ENCODE peak calls at places on chromosomes 2 and 18, in six cellular contexts. W is fibroblast of the aortic adventitia; S is endothelial cell; N is CD8-positive, alpha-beta T cell; L is bronchial epithelial cell; Z is RWPE1. B is an unnamed sample.
A peak's percentile ranks its signal among the peaks of the same experiment; 100 is the strongest.

GRCh38 chr2:174120346-174120745 is 128.0 kb downstream of the OLA1 start:
- DNase-seq in W (peak; percentile 8), S (no peak), N (no peak), L (peak; percentile 83), Z (peak; percentile 52), B (peak; percentile 64)

GRCh38 chr18:23227729-23228075 is 92.4 kb downstream of the CABLES1 start:
- DNase-seq in W (no peak), S (no peak), N (no peak), L (no peak), Z (no peak), B (no peak)

GRCh38 chr2:43169091-43169936 is 57.1 kb downstream of the ZFP36L2 start:
- DNase-seq in W (no peak), S (no peak), N (peak; percentile 53), L (peak; percentile 47), Z (peak; percentile 68), B (no peak)

GRCh38 chr2:64311191-64311910 is 142.6 kb upstream of the LGALSL start:
- DNase-seq in W (no peak), S (no peak), N (no peak), L (peak; percentile 67), Z (no peak), B (no peak)

GRCh38 chr2:136116111-136116812 is 1.7 kb downstream of the CXCR4 start:
- DNase-seq in W (no peak), S (peak; percentile 39), N (peak; percentile 89), L (no peak), Z (no peak), B (no peak)

GRCh38 chr2:202035941-202036372 is 2.3 kb downstream of the FZD7 start:
- DNase-seq in W (peak; percentile 15), S (peak; percentile 22), N (no peak), L (no peak), Z (no peak), B (no peak)

GRCh38 chr2:112140413-112140802 is 2.2 kb downstream of the FBLN7 start:
- DNase-seq in W (no peak), S (no peak), N (no peak), L (no peak), Z (no peak), B (no peak)

GRCh38 chr2:46917628-46918027 is 2.0 kb upstream of the MCFD2 start:
- DNase-seq in W (no peak), S (no peak), N (no peak), L (no peak), Z (no peak), B (no peak)

DNA sequence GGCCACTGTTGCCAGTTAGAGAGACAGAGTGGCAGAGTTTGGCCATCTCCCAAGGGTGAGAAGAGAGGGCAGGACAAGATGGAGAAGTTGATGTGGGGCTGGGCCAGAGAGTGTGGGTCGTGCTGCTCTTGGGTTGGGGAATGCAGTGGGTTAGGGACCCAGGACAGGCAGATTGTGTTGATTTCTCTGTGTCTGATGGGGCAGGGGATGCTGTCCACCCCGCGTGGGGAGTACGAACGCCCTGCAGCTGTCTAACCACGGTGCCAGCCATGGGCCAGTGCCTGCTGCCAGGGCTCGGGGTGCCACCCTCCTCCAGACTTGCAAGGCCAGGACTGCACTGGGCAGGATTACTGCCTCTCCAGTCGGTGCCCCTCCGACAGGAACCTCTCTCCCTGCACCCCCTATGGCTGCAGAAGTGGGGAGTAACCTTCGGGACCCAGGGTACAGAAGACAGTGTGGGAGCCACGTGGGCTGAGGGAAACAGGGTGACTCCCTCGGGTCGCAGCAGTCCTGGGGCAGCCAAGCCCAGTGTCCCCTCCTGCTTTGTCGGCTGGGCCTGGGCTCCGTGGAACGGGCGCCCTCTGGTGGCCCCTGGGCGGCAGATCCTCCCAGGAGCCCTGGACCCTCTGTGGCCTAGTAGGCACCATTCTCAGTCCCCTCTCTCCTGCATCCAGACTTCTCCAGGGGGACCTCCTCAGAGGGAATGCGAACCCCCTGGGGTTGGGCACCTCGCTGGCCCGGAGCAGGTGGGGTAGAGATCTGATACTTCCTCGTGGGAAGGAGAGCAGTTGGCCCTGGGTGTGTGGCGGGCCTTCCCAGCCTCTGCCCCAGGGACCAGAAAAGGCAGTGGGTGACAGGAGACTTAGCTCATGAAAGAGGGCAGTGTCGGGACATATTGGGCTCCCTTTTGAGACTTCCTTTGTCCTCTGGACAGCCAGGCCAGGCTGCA is 2.7 kb downstream of the GPC1 start:
- DNase-seq in W (peak; percentile 61), S (peak; percentile 83), N (peak; percentile 70), L (peak; percentile 47), Z (peak; percentile 63), B (peak; percentile 88)
- TF ChIP-seq CTCF in W (peak; percentile 96), S (peak; percentile 81), N (peak; percentile 91), L (peak; percentile 98), Z (peak; percentile 95), B (peak; percentile 98)

GRCh38 chr18:48105317-48105716 is 174.9 kb upstream of the SMAD2 start:
- DNase-seq in W (no peak), S (no peak), N (no peak), L (peak; percentile 9), Z (no peak), B (no peak)
- TF ChIP-seq CTCF in W (no peak), S (no peak), N (no peak), L (peak; percentile 39), Z (no peak), B (no peak)

DNA sequence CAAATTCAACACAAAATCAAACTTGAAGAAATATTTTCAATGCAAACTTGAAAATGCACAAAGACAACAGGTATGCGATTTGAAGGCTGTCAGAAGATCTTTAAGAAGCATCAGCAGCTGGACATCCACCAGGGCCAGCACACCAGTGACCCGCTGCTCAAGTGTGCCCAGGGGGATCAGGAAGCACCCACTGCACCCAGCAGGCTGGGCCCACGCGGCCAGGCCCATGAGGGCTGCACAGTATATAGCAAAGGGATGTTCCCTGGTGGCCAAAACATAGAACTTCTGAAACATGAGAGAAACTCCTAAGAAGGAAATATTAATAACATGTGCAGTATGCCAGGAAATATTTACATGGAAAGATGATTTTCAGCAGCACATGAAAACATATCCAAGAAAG is 25.0 kb downstream of the WDFY1 start:
- DNase-seq in W (no peak), S (no peak), N (no peak), L (no peak), Z (no peak), B (no peak)
- TF ChIP-seq CTCF in W (no peak), S (peak; percentile 36), N (no peak), L (no peak), Z (no peak), B (no peak)

GRCh38 chr2:65724752-65725151 is 292.4 kb upstream of the SPRED2 start:
- DNase-seq in W (no peak), S (no peak), N (no peak), L (peak; percentile 88), Z (peak; percentile 30), B (no peak)

GRCh38 chr2:65724341-65724740 is 291.9 kb upstream of the SPRED2 start:
- DNase-seq in W (no peak), S (no peak), N (no peak), L (peak; percentile 50), Z (no peak), B (no peak)

DNA sequence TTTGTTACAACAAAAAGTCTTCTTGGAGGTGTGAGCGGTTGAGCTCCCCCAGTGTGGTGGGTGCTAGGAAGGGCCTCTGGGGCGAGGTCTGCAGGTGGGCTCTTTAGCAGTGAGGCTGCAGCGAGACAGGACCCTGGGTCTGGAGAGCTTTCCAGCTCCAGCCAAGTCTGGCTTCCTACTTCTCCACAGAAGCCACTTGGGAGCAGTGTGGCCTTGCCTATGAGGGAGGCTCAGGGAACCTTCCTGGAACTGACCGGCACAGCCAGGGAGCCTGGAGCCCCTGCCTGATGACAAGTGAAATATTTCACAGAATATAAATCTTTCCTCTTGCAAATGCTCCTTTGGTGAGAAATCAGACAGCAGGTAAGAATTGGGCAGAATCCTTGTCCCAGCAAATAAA is 289.6 kb upstream of the SPRED2 start:
- DNase-seq in W (no peak), S (peak; percentile 63), N (no peak), L (peak; percentile 48), Z (peak; percentile 15), B (no peak)
- TF ChIP-seq CTCF in W (no peak), S (no peak), N (no peak), L (peak; percentile 73), Z (no peak), B (peak; percentile 10)

GRCh38 chr2:170772295-170772694 is 2.1 kb downstream of the ERICH2 start:
- DNase-seq in W (no peak), S (no peak), N (no peak), L (no peak), Z (no peak), B (no peak)

GRCh38 chr2:170771049-170771937 is 1.1 kb downstream of the ERICH2 start:
- DNase-seq in W (peak; percentile 20), S (peak; percentile 53), N (peak; percentile 24), L (no peak), Z (peak; percentile 56), B (peak; percentile 6)

GRCh38 chr2:170774074-170774473 is 3.9 kb downstream of the ERICH2 start:
- DNase-seq in W (no peak), S (no peak), N (no peak), L (no peak), Z (no peak), B (no peak)

GRCh38 chr2:170770008-170770303 is 222 bp upstream of the ERICH2 start:
- DNase-seq in W (no peak), S (no peak), N (no peak), L (no peak), Z (no peak), B (no peak)

DNA sequence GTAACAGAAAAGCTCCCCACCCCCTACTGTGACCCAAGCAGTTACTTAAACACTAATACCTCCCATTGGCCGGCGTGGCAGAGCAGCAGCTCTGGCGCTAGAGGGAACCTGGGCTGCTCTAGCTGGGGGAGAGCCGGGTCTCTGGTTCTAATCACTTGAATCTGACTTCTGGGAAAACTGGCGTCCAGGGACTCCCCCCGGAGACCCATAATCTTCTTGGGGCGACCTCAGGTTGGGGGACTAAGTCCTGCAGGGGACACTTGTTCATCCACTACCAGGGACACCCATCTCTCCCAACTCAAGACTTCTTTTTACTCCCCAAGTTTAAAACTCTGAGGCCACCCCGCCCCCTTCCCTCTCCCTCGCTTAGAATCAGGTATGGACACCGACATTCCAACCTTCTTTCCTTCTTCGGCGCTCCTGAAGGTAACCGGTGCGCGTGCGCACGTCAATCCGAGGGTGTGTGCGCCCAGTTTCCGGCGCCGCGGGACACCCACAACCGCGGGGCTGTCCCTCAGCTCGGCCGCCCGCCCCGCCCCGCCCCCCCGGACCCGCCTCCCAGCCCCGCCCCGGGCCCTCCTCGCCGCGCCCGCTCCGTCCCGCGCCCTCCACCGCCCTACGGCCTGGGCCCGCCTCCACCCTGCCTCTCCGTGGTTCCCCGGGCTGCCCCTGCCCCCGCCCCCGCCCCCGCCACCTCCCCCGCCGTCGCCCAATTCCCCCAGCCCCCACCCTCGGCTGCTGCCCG is at the start of gene ERICH2:
- DNase-seq in W (peak; percentile 33), S (peak; percentile 79), N (peak; percentile 66), L (peak; percentile 73), Z (peak; percentile 92), B (peak; percentile 57)
- TF ChIP-seq CTCF in W (no peak), S (no peak), N (no peak), L (no peak), Z (no peak), B (peak; percentile 8)

GRCh38 chr2:184119920-184120820 is 478.2 kb upstream of the ZNF804A start:
- DNase-seq in W (no peak), S (no peak), N (no peak), L (no peak), Z (no peak), B (no peak)

GRCh38 chr2:184125867-184126266 is 472.5 kb upstream of the ZNF804A start:
- DNase-seq in W (no peak), S (no peak), N (no peak), L (no peak), Z (no peak), B (no peak)
- TF ChIP-seq CTCF in W (no peak), S (no peak), N (no peak), L (no peak), Z (no peak), B (no peak)

GRCh38 chr2:11103984-11104793 is 51.1 kb upstream of the SLC66A3 start:
- DNase-seq in W (no peak), S (no peak), N (no peak), L (no peak), Z (no peak), B (no peak)
- TF ChIP-seq CTCF in W (no peak), S (no peak), N (no peak), L (no peak), Z (no peak), B (no peak)

B was measured in foreskin fibroblast.